ENCODE peak calls at places on chromosomes 3 and 15, in five cellular contexts. Q is IMR-90, L is neural crest cell, Y is tibial nerve, V is K562. I is an unnamed sample.

GRCh38 chr3:67349551-67350174 is 304.7 kb downstream of the SUCLG2 start:
- DNase-seq in Q (peak), L (no peak), Y (no peak), V (no peak), I (no peak)

GRCh38 chr3:113668015-113668414 is 28.4 kb downstream of the USF3 start:
- DNase-seq in Q (peak), L (no peak), Y (no peak), V (no peak), I (peak)

GRCh38 chr3:105906834-105907233 is 38.0 kb upstream of the CBLB start:
- DNase-seq in Q (peak), L (no peak), Y (no peak), V (no peak), I (peak)

GRCh38 chr15:76866716-76867321 is 38.3 kb downstream of the SCAPER start:
- DNase-seq in Q (peak), L (peak), Y (no peak), V (peak), I (peak)

GRCh38 chr3:172449468-172450149 is 1.4 kb upstream of the GHSR start:
- DNase-seq in Q (peak), L (peak), Y (no peak), V (peak), I (peak)

GRCh38 chr3:141316851-141317250 is 51.5 kb upstream of the ZBTB38 start:
- DNase-seq in Q (no peak), L (no peak), Y (no peak), V (no peak), I (no peak)

GRCh38 chr3:50525987-50526386 is 22.6 kb upstream of the CACNA2D2 start:
- DNase-seq in Q (peak), L (no peak), Y (no peak), V (peak), I (peak)

GRCh38 chr3:150740733-150741496 is 22.1 kb downstream of the SIAH2 start:
- DNase-seq in Q (no peak), L (no peak), Y (no peak), V (no peak), I (no peak)

GRCh38 chr3:72380193-72380592 is 468.1 kb downstream of the SHQ1 start:
- DNase-seq in Q (peak), L (no peak), Y (no peak), V (no peak), I (peak)

GRCh38 chr3:50341996-50342732 is 1.5 kb upstream of the RASSF1 start:
- DNase-seq in Q (no peak), L (no peak), Y (no peak), V (no peak), I (no peak)

GRCh38 chr3:100615684-100616083 is 6.3 kb downstream of the ADGRG7 start:
- DNase-seq in Q (peak), L (no peak), Y (no peak), V (no peak), I (peak)

GRCh38 chr3:196159952-196160804 is 51.0 kb downstream of the ZDHHC19 start:
- DNase-seq in Q (peak), L (no peak), Y (no peak), V (peak), I (peak)

GRCh38 chr3:128173849-128174248 is 20.6 kb downstream of the EEFSEC start:
- DNase-seq in Q (no peak), L (no peak), Y (no peak), V (no peak), I (no peak)

GRCh38 chr15:59255647-59256380 is 49.2 kb downstream of the LDHAL6B start:
- DNase-seq in Q (peak), L (no peak), Y (no peak), V (no peak), I (no peak)

GRCh38 chr3:123088360-123088759 is 21.5 kb downstream of the PDIA5 start:
- DNase-seq in Q (no peak), L (no peak), Y (no peak), V (no peak), I (no peak)

GRCh38 chr3:192892981-192893827 is 24.5 kb downstream of the MB21D2 start:
- DNase-seq in Q (peak), L (no peak), Y (peak), V (peak), I (peak)

GRCh38 chr3:40016391-40016790 is 207.0 kb downstream of the MYRIP start:
- DNase-seq in Q (no peak), L (no peak), Y (no peak), V (no peak), I (no peak)

GRCh38 chr3:5037828-5038227 is 58.6 kb downstream of the BHLHE40 start:
- DNase-seq in Q (no peak), L (no peak), Y (no peak), V (no peak), I (no peak)

GRCh38 chr3:9066141-9066540 is 102.9 kb upstream of the RAD18 start:
- DNase-seq in Q (no peak), L (no peak), Y (no peak), V (no peak), I (no peak)

GRCh38 chr3:53694648-53695356 is 151.4 kb downstream of the CHDH start:
- DNase-seq in Q (no peak), L (no peak), Y (no peak), V (no peak), I (no peak)

GRCh38 chr3:187013080-187013838 is 82.9 kb downstream of the ST6GAL1 start:
- DNase-seq in Q (peak), L (no peak), Y (no peak), V (no peak), I (peak)

GRCh38 chr3:165195628-165196576 is at the start of gene SLITRK3:
- DNase-seq in Q (no peak), L (peak), Y (no peak), V (no peak), I (no peak)

GRCh38 chr3:20039082-20039764 is 1.0 kb upstream of the KAT2B start:
- DNase-seq in Q (no peak), L (no peak), Y (no peak), V (peak), I (no peak)

GRCh38 chr15:41983621-41984571 is 11.5 kb upstream of the EHD4 start:
- DNase-seq in Q (no peak), L (no peak), Y (no peak), V (no peak), I (no peak)

GRCh38 chr3:13579089-13579488 is 30.2 kb downstream of the FBLN2 start:
- DNase-seq in Q (peak), L (no peak), Y (no peak), V (peak), I (peak)

GRCh38 chr3:183253364-183253960 is 409 bp downstream of the B3GNT5 start:
- DNase-seq in Q (peak), L (peak), Y (peak), V (peak), I (peak)

GRCh38 chr3:103991461-103992115 is 1375.1 kb upstream of the ALCAM start:
- DNase-seq in Q (no peak), L (no peak), Y (no peak), V (no peak), I (peak)

GRCh38 chr15:60580068-60580467 is 101.1 kb upstream of the ICE2 start:
- DNase-seq in Q (no peak), L (no peak), Y (no peak), V (no peak), I (no peak)

GRCh38 chr3:172174396-172175253 is 135.2 kb downstream of the FNDC3B start:
- DNase-seq in Q (peak), L (no peak), Y (no peak), V (no peak), I (no peak)

GRCh38 chr3:126152458-126152857 is 27.9 kb downstream of the ALDH1L1 start:
- DNase-seq in Q (no peak), L (no peak), Y (no peak), V (no peak), I (no peak)

GRCh38 chr3:16390581-16390980 is 122.9 kb downstream of the RFTN1 start:
- DNase-seq in Q (no peak), L (no peak), Y (no peak), V (no peak), I (no peak)
- TF ChIP-seq CTCF in Q (no peak), L (no peak), Y (no peak), V (no peak), I (no peak)

GRCh38 chr3:134680796-134681526 is 30.1 kb upstream of the KY start:
- DNase-seq in Q (no peak), L (no peak), Y (no peak), V (no peak), I (no peak)

GRCh38 chr3:134681527-134681910 is 30.7 kb upstream of the KY start:
- DNase-seq in Q (no peak), L (no peak), Y (no peak), V (no peak), I (no peak)

GRCh38 chr3:134675726-134676252 is 25.0 kb upstream of the KY start:
- DNase-seq in Q (peak), L (no peak), Y (no peak), V (no peak), I (no peak)

GRCh38 chr3:134677987-134678308 is 27.1 kb upstream of the KY start:
- DNase-seq in Q (no peak), L (no peak), Y (no peak), V (no peak), I (no peak)

GRCh38 chr3:134677196-134677986 is 26.6 kb upstream of the KY start:
- DNase-seq in Q (no peak), L (no peak), Y (no peak), V (peak), I (peak)
- TF ChIP-seq CTCF in Q (peak), L (peak), Y (no peak), V (peak), I (peak)

GRCh38 chr15:45970542-45970941 is 335.7 kb downstream of the SQOR start:
- DNase-seq in Q (no peak), L (no peak), Y (no peak), V (no peak), I (no peak)
- TF ChIP-seq CTCF in Q (no peak), L (no peak), Y (no peak), V (no peak), I (no peak)

DNA sequence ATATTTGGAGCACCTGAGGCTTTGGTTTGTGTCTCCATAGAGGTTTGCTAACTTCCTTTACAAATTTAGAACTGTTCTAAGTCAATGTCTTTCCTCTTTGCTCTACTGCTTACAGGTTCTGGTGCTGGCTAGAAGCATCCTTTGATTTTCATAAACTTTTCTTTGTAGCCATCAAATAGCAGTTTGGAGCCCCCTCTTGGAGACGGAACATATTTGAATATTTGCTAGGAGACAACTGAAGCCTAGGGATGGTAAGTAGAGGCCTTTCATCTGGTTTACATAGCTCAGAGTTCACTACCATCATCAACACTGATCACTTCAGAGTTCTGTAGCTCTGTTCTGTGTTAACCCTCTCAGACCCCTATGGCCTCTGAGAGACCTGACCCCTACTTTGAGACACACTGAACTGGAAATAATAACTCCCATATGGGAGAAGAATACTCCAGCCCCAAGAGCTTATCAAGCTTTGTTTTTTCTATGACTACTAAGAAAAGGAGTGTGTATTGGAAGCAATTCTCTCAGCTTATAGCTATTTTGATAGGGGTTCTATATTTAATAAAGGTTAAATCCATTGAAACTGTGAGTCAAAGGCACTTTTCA is 420.4 kb downstream of the EPHA3 start:
- DNase-seq in Q (no peak), L (no peak), Y (no peak), V (no peak), I (no peak)
- TF ChIP-seq CTCF in Q (no peak), L (no peak), Y (no peak), V (no peak), I (no peak)

DNA sequence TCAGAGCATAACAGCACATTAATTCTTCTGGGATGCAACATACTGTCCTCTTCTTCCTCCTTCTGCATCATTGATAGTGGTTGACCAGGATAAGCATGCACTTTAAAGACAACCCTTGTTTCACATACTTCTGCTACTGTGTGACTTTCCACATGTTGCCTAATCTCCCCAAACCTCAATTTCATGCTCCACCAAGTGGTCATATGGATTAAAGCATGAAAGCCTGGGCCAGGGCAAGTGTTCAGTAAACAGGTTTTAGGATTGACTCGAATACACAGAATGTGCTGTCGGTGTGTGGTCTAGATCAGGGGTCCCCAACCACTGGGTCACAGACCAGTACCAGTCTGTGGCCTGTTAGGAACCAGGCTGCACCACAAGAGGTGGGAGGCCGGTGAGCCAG is 22.5 kb upstream of the BFSP2 start:
- DNase-seq in Q (peak), L (no peak), Y (no peak), V (peak), I (peak)
- TF ChIP-seq CTCF in Q (peak), L (peak), Y (no peak), V (peak), I (peak)

I was measured in fibroblast of pulmonary artery.